ENCODE peak calls at places on chromosomes 13 and 19, in four cellular contexts. A is activated T-helper 1 cell treated with anti-CD3 and anti-CD28 coated beads, Interleukin-12 subunit alpha, Interleukin-12 subunit beta, Interleukin-2, Interleukin-4 antibody, amounts not matched to agents 30 ng/mL and 10 ng/mL and 1 ng/mL, durations not matched to agents 14 hours and 24 hours and 36 hours; J is amygdala; G is stimulated activated CD4-positive, alpha-beta T cell treated with anti-CD3 and anti-CD28 coated beads, Interleukin-1b, Interleukin-23, amount 100 ng/mL, for 1 hour. Z is an unnamed sample.

GRCh38 chr19:39154626-39155100 is 29.1 kb downstream of the PAK4 start:
- DNase-seq in G (no peak), A (no peak), J (no peak), Z (no peak)

GRCh38 chr13:43648733-43649132 is 138.0 kb downstream of the ENOX1 start:
- DNase-seq in J (no peak), A (no peak), G (no peak), Z (no peak)

GRCh38 chr19:10158485-10158884 is 36.3 kb downstream of the DNMT1 start:
- DNase-seq in G (no peak), A (no peak), J (no peak), Z (no peak)

GRCh38 chr13:28459911-28460310 is 35.0 kb downstream of the FLT1 start:
- DNase-seq in A (no peak), J (no peak), G (no peak), Z (no peak)

GRCh38 chr19:41876847-41877489 is at the start of gene CD79A:
- DNase-seq in J (no peak), A (no peak), G (no peak), Z (no peak)

GRCh38 chr19:6271721-6272410 is 7.9 kb downstream of the MLLT1 start:
- DNase-seq in J (peak; percentile 37), A (no peak), G (no peak), Z (peak; percentile 95)

GRCh38 chr13:73767191-73767741 is 366.9 kb downstream of the KLF12 start:
- DNase-seq in J (no peak), A (no peak), G (no peak), Z (no peak)

GRCh38 chr13:99153219-99153618 is 47.4 kb upstream of the UBAC2 start:
- DNase-seq in J (no peak), A (no peak), G (no peak), Z (no peak)

GRCh38 chr13:67048084-67048792 is 181.9 kb downstream of the PCDH9 start:
- DNase-seq in J (no peak), A (no peak), G (no peak), Z (no peak)

GRCh38 chr19:7336321-7336973 is 12.3 kb upstream of the ARHGEF18 start:
- DNase-seq in G (no peak), J (no peak), A (no peak), Z (no peak)

GRCh38 chr13:41637578-41637977 is 180.2 kb downstream of the RGCC start:
- DNase-seq in A (no peak), G (no peak), J (no peak), Z (no peak)

GRCh38 chr13:109400192-109400591 is 386.2 kb downstream of the IRS2 start:
- DNase-seq in J (no peak), A (no peak), G (no peak), Z (no peak)

GRCh38 chr13:99808786-99809185 is 162.8 kb downstream of the ZIC5 start:
- DNase-seq in A (no peak), J (no peak), G (no peak), Z (no peak)

GRCh38 chr13:75870397-75870801 is 234.3 kb downstream of the LMO7 start:
- DNase-seq in G (no peak), A (no peak), J (no peak), Z (no peak)

GRCh38 chr13:39618546-39618945 is 15.6 kb upstream of the LHFPL6 start:
- DNase-seq in J (no peak), A (no peak), G (no peak), Z (no peak)

GRCh38 chr19:12865746-12866415 is 15.4 kb downstream of the DNASE2 start:
- DNase-seq in A (no peak), J (no peak), G (no peak), Z (no peak)

GRCh38 chr13:29886446-29886845 is 36.0 kb upstream of the UBL3 start:
- DNase-seq in J (no peak), A (no peak), G (no peak), Z (no peak)

GRCh38 chr19:14650161-14650560 is 24.5 kb downstream of the ADGRE3 start:
- DNase-seq in A (no peak), G (no peak), J (no peak), Z (no peak)

GRCh38 chr13:52022355-52022754 is 2.1 kb upstream of the UTP14C start:
- DNase-seq in A (no peak), J (no peak), G (no peak), Z (no peak)

GRCh38 chr19:10112037-10112751 is 701 bp downstream of the P2RY11 start:
- DNase-seq in A (no peak), G (no peak), J (no peak), Z (no peak)

GRCh38 chr13:75149781-75150180 is 332.2 kb downstream of the TBC1D4 start:
- DNase-seq in A (no peak), G (no peak), J (no peak), Z (no peak)

GRCh38 chr13:79171131-79172061 is 234.7 kb downstream of the RBM26 start:
- DNase-seq in A (no peak), G (no peak), J (no peak), Z (no peak)

GRCh38 chr13:49858183-49858856 is 65.8 kb upstream of the KPNA3 start:
- DNase-seq in G (no peak), A (no peak), J (no peak), Z (no peak)

GRCh38 chr19:16260794-16261161 is 63.1 kb downstream of the AP1M1 start:
- DNase-seq in G (no peak), J (no peak), A (no peak), Z (no peak)

GRCh38 chr13:98368019-98368418 is 190.9 kb upstream of the RNF113B start:
- DNase-seq in G (no peak), A (no peak), J (no peak), Z (no peak)

GRCh38 chr19:1457031-1457739 is 7.3 kb downstream of the APC2 start:
- DNase-seq in J (no peak), A (no peak), G (no peak), Z (no peak)

GRCh38 chr19:5694167-5694951 is 4.3 kb downstream of the RPL36 start:
- DNase-seq in A (no peak), J (no peak), G (no peak), Z (no peak)

GRCh38 chr13:38582133-38582532 is 104.7 kb upstream of the FREM2 start:
- DNase-seq in A (no peak), G (no peak), J (no peak), Z (no peak)

GRCh38 chr19:19043481-19043880 is 10.1 kb downstream of the ARMC6 start:
- DNase-seq in G (no peak), J (no peak), A (no peak), Z (no peak)